ENCODE peak calls at places on chromosome 7, in nine cellular contexts. F, P, X, E, U, T, L, C and H are unnamed samples.

GRCh38 chr7:149422914-149423285 is 38.0 kb downstream of the ZNF777 start:
- DNase-seq in C (peak), T (peak), P (no peak), U (no peak), E (no peak), F (no peak), X (no peak), L (peak), H (peak)

GRCh38 chr7:100509213-100509612 is 25.5 kb downstream of the NYAP1 start:
- DNase-seq in F (no peak), T (no peak), U (no peak), P (peak), E (no peak), L (no peak), X (peak), C (no peak), H (no peak)

GRCh38 chr7:38463277-38464224 is 167.6 kb downstream of the AMPH start:
- DNase-seq in X (no peak), T (no peak), E (peak), U (no peak), C (peak), L (peak), P (peak), F (no peak), H (peak)

GRCh38 chr7:66634816-66635215 is 6.1 kb downstream of the KCTD7 start:
- DNase-seq in X (no peak), P (no peak), E (no peak), T (no peak), U (no peak), F (no peak), C (no peak), L (no peak), H (no peak)

GRCh38 chr7:47573758-47574472 is 8.0 kb downstream of the TNS3 start:
- DNase-seq in U (no peak), E (no peak), L (no peak), T (peak), X (peak), C (peak), F (no peak), P (no peak), H (no peak)

GRCh38 chr7:1812693-1813393 is 142.8 kb downstream of the ELFN1 start:
- DNase-seq in T (no peak), L (peak), X (peak), P (no peak), C (no peak), E (no peak), F (no peak), U (no peak), H (no peak)

GRCh38 chr7:17640730-17641377 is 299.4 kb downstream of the SNX13 start:
- DNase-seq in U (peak), C (no peak), F (no peak), E (peak), L (no peak), P (no peak), X (no peak), T (peak), H (no peak)

GRCh38 chr7:115933463-115933862 is 97.1 kb downstream of the TFEC start:
- DNase-seq in X (no peak), T (no peak), U (no peak), C (no peak), P (no peak), E (no peak), F (no peak), L (no peak), H (no peak)

GRCh38 chr7:92778972-92779371 is 57.4 kb downstream of the CDK6 start:
- DNase-seq in T (no peak), C (no peak), P (peak), L (no peak), X (no peak), U (no peak), F (no peak), E (no peak), H (peak)

GRCh38 chr7:85185355-85186082 is 1.3 kb downstream of the SEMA3D start:
- DNase-seq in F (no peak), C (peak), L (peak), P (peak), E (no peak), X (peak), U (no peak), T (peak), H (peak)

GRCh38 chr7:114630186-114630824 is 215.7 kb downstream of the FOXP2 start:
- DNase-seq in U (no peak), C (no peak), L (no peak), F (no peak), T (no peak), X (no peak), P (no peak), E (no peak), H (no peak)

GRCh38 chr7:16891338-16891737 is 9.6 kb upstream of the AGR3 start:
- DNase-seq in P (no peak), T (peak), U (peak), E (peak), F (no peak), L (no peak), C (peak), X (no peak), H (peak)

GRCh38 chr7:138781004-138781403 is 16.8 kb upstream of the TMEM213 start:
- DNase-seq in U (no peak), P (no peak), X (no peak), L (no peak), E (no peak), F (no peak), C (no peak), T (no peak), H (no peak)

GRCh38 chr7:89994483-89994882 is 159.8 kb upstream of the STEAP1 start:
- DNase-seq in U (no peak), F (no peak), L (no peak), P (no peak), C (no peak), X (no peak), T (no peak), E (no peak), H (no peak)

GRCh38 chr7:925601-926000 is 28.9 kb downstream of the ADAP1 start:
- DNase-seq in F (no peak), X (no peak), U (no peak), E (no peak), T (no peak), L (peak), P (peak), C (peak), H (peak)

GRCh38 chr7:24700446-24701044 is 56.7 kb downstream of the GSDME start:
- DNase-seq in L (peak), X (no peak), P (no peak), U (no peak), T (no peak), E (no peak), F (no peak), C (no peak), H (no peak)

GRCh38 chr7:29289156-29290021 is 94.8 kb downstream of the CHN2 start:
- DNase-seq in C (no peak), X (peak), F (no peak), L (peak), E (no peak), P (no peak), T (no peak), U (no peak), H (peak)

GRCh38 chr7:132210821-132211220 is 365.4 kb downstream of the PLXNA4 start:
- DNase-seq in U (no peak), F (no peak), P (peak), E (no peak), L (no peak), T (no peak), X (no peak), C (no peak), H (no peak)

GRCh38 chr7:50149364-50149763 is 56.3 kb upstream of the ZPBP start:
- DNase-seq in L (no peak), U (no peak), E (no peak), T (no peak), P (no peak), F (no peak), C (no peak), X (no peak), H (no peak)

GRCh38 chr7:81416648-81417047 is 353.2 kb downstream of the HGF start:
- DNase-seq in U (no peak), P (no peak), E (no peak), C (no peak), T (no peak), F (no peak), X (no peak), L (no peak), H (no peak)

GRCh38 chr7:29332875-29333482 is 138.4 kb downstream of the CHN2 start:
- DNase-seq in X (no peak), F (no peak), P (no peak), U (no peak), L (no peak), T (no peak), E (no peak), C (no peak), H (no peak)

GRCh38 chr7:68038621-68039314 is 1042.1 kb downstream of the TYW1 start:
- DNase-seq in T (no peak), L (no peak), C (no peak), X (no peak), E (no peak), P (no peak), F (no peak), U (no peak), H (no peak)

GRCh38 chr7:106354822-106355221 is 70.0 kb upstream of the NAMPT start:
- DNase-seq in U (no peak), X (no peak), L (no peak), E (peak), P (no peak), T (no peak), C (no peak), F (no peak), H (no peak)

GRCh38 chr7:156091515-156092080 is 279.3 kb upstream of the SHH start:
- DNase-seq in E (no peak), L (no peak), T (no peak), F (no peak), X (no peak), P (no peak), U (no peak), C (no peak), H (no peak)

GRCh38 chr7:22672892-22673637 is 53.9 kb upstream of the IL6 start:
- DNase-seq in E (no peak), F (no peak), C (no peak), X (no peak), U (no peak), T (no peak), L (no peak), P (no peak), H (no peak)
- TF ChIP-seq POLR2AphosphoS5 in E (no peak), F (no peak), C (no peak), X (no peak), U (no peak), T (no peak), L (no peak), P (no peak), H (no peak)

GRCh38 chr7:127938588-127938987 is 92.6 kb downstream of the LRRC4 start:
- DNase-seq in F (no peak), T (no peak), E (no peak), U (no peak), P (no peak), X (no peak), L (no peak), C (no peak), H (no peak)
- TF ChIP-seq CTCF in F (no peak), T (no peak), E (peak), U (no peak), P (no peak), X (no peak), L (no peak), C (no peak), H (no peak)

DNA sequence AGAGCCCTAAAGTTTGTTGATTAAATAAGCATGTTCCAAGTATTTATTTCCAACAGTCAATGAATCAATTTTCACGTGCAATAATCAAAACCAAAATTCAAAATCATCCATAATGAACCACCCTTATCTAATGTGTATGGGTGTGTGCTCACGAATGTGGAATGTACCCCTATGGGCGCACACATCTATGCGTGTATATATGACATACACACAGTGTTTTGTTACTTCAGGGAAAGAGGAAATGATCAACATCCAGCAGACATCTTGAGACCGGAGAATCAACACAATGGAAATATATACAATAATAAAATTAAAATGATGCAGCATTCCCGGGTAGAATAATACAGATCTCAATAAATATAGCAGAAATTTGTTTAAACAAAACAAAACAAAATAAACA is 3.3 kb downstream of the FEZF1 start:
- DNase-seq in C (no peak), L (no peak), E (no peak), T (no peak), X (no peak), F (no peak), U (no peak), P (no peak), H (no peak)
- TF ChIP-seq POLR2AphosphoS5 in C (no peak), L (no peak), E (no peak), T (no peak), X (no peak), F (no peak), U (no peak), P (no peak), H (no peak)

DNA sequence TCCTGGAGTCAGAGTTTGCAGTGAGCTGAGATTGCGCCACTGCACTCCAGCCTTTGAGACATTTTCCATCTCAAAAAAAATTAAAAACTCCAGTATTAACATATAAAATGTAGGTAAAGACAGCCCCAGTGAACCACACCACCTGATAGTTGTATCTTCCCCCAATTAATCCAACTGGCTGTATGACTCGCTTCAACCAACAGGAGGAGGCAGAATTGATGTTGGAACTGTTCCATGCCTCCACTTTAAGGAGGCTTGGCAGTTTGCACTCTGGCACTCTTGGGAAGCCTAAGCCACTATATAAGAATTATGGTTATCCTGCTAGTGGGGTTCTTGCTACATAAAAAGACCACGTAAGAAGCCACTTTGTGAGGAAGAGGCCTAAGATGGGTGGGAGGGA is 72.7 kb downstream of the STK17A start:
- DNase-seq in E (no peak), L (no peak), U (no peak), T (no peak), F (no peak), C (no peak), X (no peak), P (no peak), H (no peak)
- TF ChIP-seq CTCF in E (no peak), L (no peak), U (no peak), T (no peak), F (no peak), C (no peak), X (no peak), P (no peak), H (no peak)

GRCh38 chr7:22433710-22434460 is 66.1 kb downstream of the STEAP1B start:
- DNase-seq in U (no peak), X (no peak), T (peak), F (peak), L (peak), E (peak), P (no peak), C (no peak), H (no peak)

GRCh38 chr7:22429386-22429785 is 70.6 kb downstream of the STEAP1B start:
- DNase-seq in X (no peak), E (no peak), L (no peak), T (no peak), U (no peak), F (no peak), C (no peak), P (no peak), H (no peak)

GRCh38 chr7:22430457-22430856 is 69.5 kb downstream of the STEAP1B start:
- DNase-seq in L (no peak), U (no peak), P (no peak), E (no peak), C (no peak), T (no peak), X (no peak), F (no peak), H (no peak)

GRCh38 chr7:22435105-22435504 is 64.9 kb downstream of the STEAP1B start:
- DNase-seq in C (no peak), P (no peak), U (no peak), X (no peak), L (no peak), E (no peak), T (no peak), F (no peak), H (no peak)

DNA sequence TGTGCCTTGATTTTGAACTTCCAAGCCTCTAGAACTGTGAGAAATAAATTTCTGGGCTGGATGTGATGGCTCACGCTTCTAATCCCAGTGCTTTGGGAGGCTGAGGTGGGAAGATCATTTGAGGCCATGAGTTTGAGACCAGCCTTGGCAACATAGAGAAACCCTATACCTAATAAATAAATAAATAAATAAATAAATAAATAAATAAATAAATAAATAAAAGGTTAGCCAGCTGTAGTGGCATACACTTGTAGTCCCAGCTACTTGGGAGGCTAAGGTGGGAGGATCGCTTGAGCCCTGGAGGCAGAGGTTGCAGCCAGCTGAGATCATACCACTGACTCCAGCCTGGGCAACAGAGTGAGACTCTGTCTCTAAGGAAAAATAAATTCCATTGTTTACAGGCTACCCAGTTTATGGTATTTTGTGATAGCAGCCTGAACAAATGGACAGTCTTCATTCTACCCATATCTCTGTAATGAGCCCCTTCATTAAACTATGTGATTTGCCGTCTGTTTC is 67.7 kb downstream of the STEAP1B start:
- DNase-seq in L (no peak), P (no peak), E (no peak), U (no peak), X (no peak), T (no peak), C (no peak), F (no peak), H (no peak)
- TF ChIP-seq POLR2AphosphoS5 in L (no peak), P (no peak), E (no peak), U (no peak), X (no peak), T (no peak), C (no peak), F (no peak), H (no peak)